ENCODE peak calls at places on chromosomes 16 and 17, in seven cellular contexts. One of them, this sample, is unnamed.

GRCh38 chr16:2990891-2991290 is 10.6 kb upstream of the PKMYT1 start:
- DNase-seq in small intestine: no peak
- DNase-seq in SK-N-DZ: no peak
- DNase-seq in renal cortical epithelial cell: no peak
- DNase-seq in astrocyte of the hippocampus: no peak
- DNase-seq in GM19239: no peak
- DNase-seq in fibroblast of lung: no peak
- DNase-seq in this sample: peak; percentile 72

GRCh38 chr17:45018514-45019176 is 32.8 kb downstream of the DCAKD start:
- DNase-seq in astrocyte of the hippocampus: no peak
- DNase-seq in SK-N-DZ: peak; percentile 68
- DNase-seq in small intestine: no peak
- DNase-seq in GM19239: no peak
- DNase-seq in renal cortical epithelial cell: no peak
- DNase-seq in fibroblast of lung: peak; percentile 40
- DNase-seq in this sample: no peak

GRCh38 chr16:69863882-69864281 is 87.3 kb upstream of the CLEC18A start:
- DNase-seq in SK-N-DZ: no peak
- DNase-seq in GM19239: no peak
- DNase-seq in renal cortical epithelial cell: no peak
- DNase-seq in astrocyte of the hippocampus: no peak
- DNase-seq in fibroblast of lung: no peak
- DNase-seq in small intestine: no peak
- DNase-seq in this sample: no peak

GRCh38 chr17:49730787-49731441 is 23.1 kb upstream of the SLC35B1 start:
- DNase-seq in SK-N-DZ: no peak
- DNase-seq in small intestine: no peak
- DNase-seq in GM19239: no peak
- DNase-seq in fibroblast of lung: no peak
- DNase-seq in renal cortical epithelial cell: no peak
- DNase-seq in astrocyte of the hippocampus: no peak
- DNase-seq in this sample: no peak

GRCh38 chr16:59440502-59440901 is 706.4 kb upstream of the GOT2 start:
- DNase-seq in small intestine: no peak
- DNase-seq in SK-N-DZ: no peak
- DNase-seq in GM19239: no peak
- DNase-seq in renal cortical epithelial cell: no peak
- DNase-seq in fibroblast of lung: no peak
- DNase-seq in astrocyte of the hippocampus: no peak
- DNase-seq in this sample: no peak

GRCh38 chr17:21239680-21240374 is 13.4 kb downstream of the NATD1 start:
- DNase-seq in SK-N-DZ: peak; percentile 54
- DNase-seq in GM19239: peak; percentile 43
- DNase-seq in astrocyte of the hippocampus: peak; percentile 42
- DNase-seq in small intestine: peak; percentile 9
- DNase-seq in renal cortical epithelial cell: peak; percentile 26
- DNase-seq in fibroblast of lung: peak; percentile 31
- DNase-seq in this sample: peak; percentile 15

GRCh38 chr16:85205747-85206471 is 93.6 kb upstream of the CIBAR2 start:
- DNase-seq in renal cortical epithelial cell: no peak
- DNase-seq in SK-N-DZ: no peak
- DNase-seq in GM19239: no peak
- DNase-seq in fibroblast of lung: peak; percentile 70
- DNase-seq in small intestine: peak; percentile 63
- DNase-seq in astrocyte of the hippocampus: peak; percentile 50
- DNase-seq in this sample: no peak

GRCh38 chr16:31107465-31107867 is 720 bp upstream of the BCKDK start:
- DNase-seq in small intestine: no peak
- DNase-seq in astrocyte of the hippocampus: no peak
- DNase-seq in SK-N-DZ: no peak
- DNase-seq in fibroblast of lung: no peak
- DNase-seq in GM19239: peak; percentile 80
- DNase-seq in renal cortical epithelial cell: no peak
- DNase-seq in this sample: no peak

GRCh38 chr17:49984776-49985175 is 10.2 kb downstream of the DLX3 start:
- DNase-seq in small intestine: no peak
- DNase-seq in SK-N-DZ: no peak
- DNase-seq in astrocyte of the hippocampus: no peak
- DNase-seq in renal cortical epithelial cell: no peak
- DNase-seq in GM19239: no peak
- DNase-seq in fibroblast of lung: no peak
- DNase-seq in this sample: no peak

GRCh38 chr17:57892146-57892819 is 42.4 kb upstream of the MRPS23 start:
- DNase-seq in renal cortical epithelial cell: peak; percentile 80
- DNase-seq in astrocyte of the hippocampus: peak; percentile 96
- DNase-seq in GM19239: peak; percentile 90
- DNase-seq in fibroblast of lung: peak; percentile 92
- DNase-seq in small intestine: peak; percentile 83
- DNase-seq in SK-N-DZ: peak; percentile 77
- DNase-seq in this sample: peak; percentile 93

GRCh38 chr16:3642397-3643094 is 11.9 kb upstream of the DNASE1 start:
- DNase-seq in GM19239: no peak
- DNase-seq in SK-N-DZ: peak; percentile 62
- DNase-seq in renal cortical epithelial cell: no peak
- DNase-seq in small intestine: peak; percentile 87
- DNase-seq in astrocyte of the hippocampus: peak; percentile 65
- DNase-seq in fibroblast of lung: no peak
- DNase-seq in this sample: peak; percentile 89

GRCh38 chr16:82358601-82359221 is 188.7 kb upstream of the MPHOSPH6 start:
- DNase-seq in SK-N-DZ: no peak
- DNase-seq in GM19239: no peak
- DNase-seq in astrocyte of the hippocampus: no peak
- DNase-seq in renal cortical epithelial cell: no peak
- DNase-seq in fibroblast of lung: no peak
- DNase-seq in small intestine: no peak
- DNase-seq in this sample: peak; percentile 38

GRCh38 chr16:11576427-11577289 is 10.1 kb downstream of the LITAF start:
- DNase-seq in GM19239: peak; percentile 56
- DNase-seq in SK-N-DZ: no peak
- DNase-seq in fibroblast of lung: no peak
- DNase-seq in astrocyte of the hippocampus: no peak
- DNase-seq in small intestine: no peak
- DNase-seq in renal cortical epithelial cell: no peak
- DNase-seq in this sample: peak; percentile 23

GRCh38 chr17:72569193-72569946 is 448.6 kb downstream of the SOX9 start:
- DNase-seq in small intestine: no peak
- DNase-seq in GM19239: no peak
- DNase-seq in astrocyte of the hippocampus: peak; percentile 58
- DNase-seq in renal cortical epithelial cell: no peak
- DNase-seq in SK-N-DZ: no peak
- DNase-seq in fibroblast of lung: no peak
- DNase-seq in this sample: no peak

GRCh38 chr16:27311449-27311831 is 2.3 kb upstream of the IL4R start:
- DNase-seq in astrocyte of the hippocampus: no peak
- DNase-seq in SK-N-DZ: no peak
- DNase-seq in small intestine: no peak
- DNase-seq in renal cortical epithelial cell: no peak
- DNase-seq in fibroblast of lung: no peak
- DNase-seq in GM19239: no peak
- DNase-seq in this sample: no peak

GRCh38 chr16:49459953-49460735 is 86.5 kb downstream of the C16orf78 start:
- DNase-seq in SK-N-DZ: no peak
- DNase-seq in fibroblast of lung: no peak
- DNase-seq in small intestine: no peak
- DNase-seq in renal cortical epithelial cell: no peak
- DNase-seq in GM19239: no peak
- DNase-seq in astrocyte of the hippocampus: no peak
- DNase-seq in this sample: no peak

GRCh38 chr17:27996157-27997043 is 46.1 kb upstream of the NLK start:
- DNase-seq in SK-N-DZ: no peak
- DNase-seq in fibroblast of lung: no peak
- DNase-seq in GM19239: no peak
- DNase-seq in astrocyte of the hippocampus: no peak
- DNase-seq in small intestine: no peak
- DNase-seq in renal cortical epithelial cell: no peak
- DNase-seq in this sample: no peak

GRCh38 chr17:77556408-77557068 is 402.0 kb upstream of the TNRC6C start:
- DNase-seq in renal cortical epithelial cell: no peak
- DNase-seq in astrocyte of the hippocampus: no peak
- DNase-seq in small intestine: no peak
- DNase-seq in fibroblast of lung: no peak
- DNase-seq in GM19239: no peak
- DNase-seq in SK-N-DZ: no peak
- DNase-seq in this sample: no peak